ENCODE peak calls at places on chromosomes 6 and 20, in ten cellular contexts. One of them, this sample, is unnamed.
A peak's percentile ranks its signal among the peaks of the same experiment; 100 is the strongest.

GRCh38 chr6:124982669-124983068 is 20.4 kb downstream of the RNF217 start:
- DNase-seq in HFFc6: no peak
- DNase-seq in foreskin fibroblast: no peak
- DNase-seq in IMR-90: no peak
- DNase-seq in GM13977: no peak
- DNase-seq in H9: no peak
- DNase-seq in ascending aorta: no peak
- DNase-seq in epithelial cell of esophagus: peak; percentile 50
- DNase-seq in AG09319: no peak
- DNase-seq in heart left ventricle: no peak
- DNase-seq in this sample: no peak

GRCh38 chr20:13338999-13339411 is 117.9 kb downstream of the ISM1 start:
- DNase-seq in IMR-90: no peak
- DNase-seq in H9: no peak
- DNase-seq in GM13977: no peak
- DNase-seq in HFFc6: no peak
- DNase-seq in foreskin fibroblast: peak; percentile 37
- DNase-seq in ascending aorta: no peak
- DNase-seq in AG09319: no peak
- DNase-seq in epithelial cell of esophagus: no peak
- DNase-seq in heart left ventricle: no peak
- DNase-seq in this sample: no peak

GRCh38 chr20:32241807-32242206 is 34.1 kb downstream of the POFUT1 start:
- DNase-seq in GM13977: no peak
- DNase-seq in ascending aorta: no peak
- DNase-seq in epithelial cell of esophagus: no peak
- DNase-seq in H9: no peak
- DNase-seq in foreskin fibroblast: no peak
- DNase-seq in IMR-90: no peak
- DNase-seq in AG09319: no peak
- DNase-seq in heart left ventricle: no peak
- DNase-seq in HFFc6: no peak
- DNase-seq in this sample: no peak

GRCh38 chr6:94278146-94278545 is 858.8 kb upstream of the EPHA7 start:
- DNase-seq in heart left ventricle: no peak
- DNase-seq in ascending aorta: no peak
- DNase-seq in GM13977: no peak
- DNase-seq in epithelial cell of esophagus: no peak
- DNase-seq in HFFc6: no peak
- DNase-seq in IMR-90: no peak
- DNase-seq in AG09319: no peak
- DNase-seq in foreskin fibroblast: no peak
- DNase-seq in H9: no peak
- DNase-seq in this sample: no peak

GRCh38 chr6:72787521-72788031 is 165.7 kb downstream of the KCNQ5 start:
- DNase-seq in HFFc6: peak; percentile 88
- DNase-seq in foreskin fibroblast: peak; percentile 88
- DNase-seq in AG09319: peak; percentile 99
- DNase-seq in epithelial cell of esophagus: peak; percentile 99
- DNase-seq in GM13977: no peak
- DNase-seq in H9: peak; percentile 46
- DNase-seq in ascending aorta: no peak
- DNase-seq in IMR-90: peak; percentile 78
- DNase-seq in heart left ventricle: no peak
- DNase-seq in this sample: no peak

GRCh38 chr6:15487262-15487661 is 175.6 kb downstream of the DTNBP1 start:
- DNase-seq in GM13977: no peak
- DNase-seq in foreskin fibroblast: no peak
- DNase-seq in AG09319: no peak
- DNase-seq in ascending aorta: no peak
- DNase-seq in epithelial cell of esophagus: no peak
- DNase-seq in heart left ventricle: no peak
- DNase-seq in HFFc6: no peak
- DNase-seq in H9: peak; percentile 22
- DNase-seq in IMR-90: no peak
- DNase-seq in this sample: no peak

GRCh38 chr20:23268792-23269354 is 81.7 kb upstream of the NXT1 start:
- DNase-seq in ascending aorta: no peak
- DNase-seq in HFFc6: no peak
- DNase-seq in GM13977: no peak
- DNase-seq in foreskin fibroblast: no peak
- DNase-seq in H9: no peak
- DNase-seq in heart left ventricle: no peak
- DNase-seq in epithelial cell of esophagus: no peak
- DNase-seq in AG09319: no peak
- DNase-seq in IMR-90: no peak
- DNase-seq in this sample: no peak

GRCh38 chr20:642398-643174 is 10.4 kb downstream of the SRXN1 start:
- DNase-seq in IMR-90: no peak
- DNase-seq in heart left ventricle: peak; percentile 53
- DNase-seq in foreskin fibroblast: no peak
- DNase-seq in AG09319: no peak
- DNase-seq in HFFc6: no peak
- DNase-seq in H9: peak; percentile 82
- DNase-seq in GM13977: peak; percentile 44
- DNase-seq in ascending aorta: no peak
- DNase-seq in epithelial cell of esophagus: no peak
- DNase-seq in this sample: no peak

GRCh38 chr6:27280064-27280539 is 32.0 kb downstream of the POM121L2 start:
- DNase-seq in H9: peak; percentile 69
- DNase-seq in GM13977: peak; percentile 45
- DNase-seq in heart left ventricle: no peak
- DNase-seq in epithelial cell of esophagus: peak; percentile 63
- DNase-seq in foreskin fibroblast: peak; percentile 81
- DNase-seq in HFFc6: peak; percentile 65
- DNase-seq in ascending aorta: no peak
- DNase-seq in AG09319: no peak
- DNase-seq in IMR-90: peak; percentile 53
- DNase-seq in this sample: no peak

GRCh38 chr6:30744054-30744805 is at the start of gene IER3:
- DNase-seq in H9: peak; percentile 93
- DNase-seq in foreskin fibroblast: peak; percentile 93
- DNase-seq in AG09319: peak; percentile 79
- DNase-seq in HFFc6: peak; percentile 73
- DNase-seq in epithelial cell of esophagus: peak; percentile 98
- DNase-seq in GM13977: peak; percentile 81
- DNase-seq in IMR-90: peak; percentile 95
- DNase-seq in ascending aorta: no peak
- DNase-seq in heart left ventricle: peak; percentile 92
- DNase-seq in this sample: peak; percentile 80

GRCh38 chr6:50921968-50922367 is 103.3 kb downstream of the TFAP2B start:
- DNase-seq in GM13977: no peak
- DNase-seq in AG09319: no peak
- DNase-seq in HFFc6: no peak
- DNase-seq in foreskin fibroblast: no peak
- DNase-seq in H9: no peak
- DNase-seq in heart left ventricle: no peak
- DNase-seq in epithelial cell of esophagus: no peak
- DNase-seq in IMR-90: no peak
- DNase-seq in ascending aorta: no peak
- DNase-seq in this sample: no peak

GRCh38 chr6:160733045-160733646 is 31.1 kb downstream of the PLG start:
- DNase-seq in heart left ventricle: peak; percentile 35
- DNase-seq in GM13977: peak; percentile 34
- DNase-seq in foreskin fibroblast: peak; percentile 56
- DNase-seq in H9: peak; percentile 59
- DNase-seq in epithelial cell of esophagus: peak; percentile 72
- DNase-seq in IMR-90: peak; percentile 13
- DNase-seq in AG09319: peak; percentile 15
- DNase-seq in ascending aorta: no peak
- DNase-seq in HFFc6: peak; percentile 35
- DNase-seq in this sample: no peak

GRCh38 chr6:52551483-52552277 is 25.2 kb downstream of the TRAM2 start:
- DNase-seq in foreskin fibroblast: peak; percentile 89
- DNase-seq in IMR-90: peak; percentile 91
- DNase-seq in ascending aorta: no peak
- DNase-seq in H9: peak; percentile 67
- DNase-seq in heart left ventricle: peak; percentile 67
- DNase-seq in AG09319: no peak
- DNase-seq in GM13977: no peak
- DNase-seq in epithelial cell of esophagus: peak; percentile 74
- DNase-seq in HFFc6: peak; percentile 69
- DNase-seq in this sample: no peak

GRCh38 chr20:50916257-50916656 is 15.0 kb downstream of the ADNP start:
- DNase-seq in epithelial cell of esophagus: peak; percentile 91
- DNase-seq in heart left ventricle: no peak
- DNase-seq in HFFc6: peak; percentile 59
- DNase-seq in ascending aorta: no peak
- DNase-seq in IMR-90: peak; percentile 61
- DNase-seq in AG09319: no peak
- DNase-seq in GM13977: no peak
- DNase-seq in H9: no peak
- DNase-seq in foreskin fibroblast: peak; percentile 84
- DNase-seq in this sample: no peak

GRCh38 chr6:62707156-62707555 is 421.1 kb upstream of the KHDRBS2 start:
- DNase-seq in GM13977: no peak
- DNase-seq in IMR-90: no peak
- DNase-seq in H9: peak; percentile 49
- DNase-seq in HFFc6: no peak
- DNase-seq in ascending aorta: no peak
- DNase-seq in foreskin fibroblast: no peak
- DNase-seq in epithelial cell of esophagus: no peak
- DNase-seq in AG09319: no peak
- DNase-seq in heart left ventricle: no peak
- DNase-seq in this sample: no peak
- TF ChIP-seq CTCF in GM13977: no peak
- TF ChIP-seq CTCF in IMR-90: no peak
- TF ChIP-seq CTCF in H9: peak; percentile 54
- TF ChIP-seq CTCF in HFFc6: no peak
- TF ChIP-seq CTCF in ascending aorta: no peak
- TF ChIP-seq CTCF in foreskin fibroblast: no peak
- TF ChIP-seq CTCF in epithelial cell of esophagus: no peak
- TF ChIP-seq CTCF in AG09319: no peak
- TF ChIP-seq CTCF in heart left ventricle: no peak
- TF ChIP-seq CTCF in this sample: no peak

DNA sequence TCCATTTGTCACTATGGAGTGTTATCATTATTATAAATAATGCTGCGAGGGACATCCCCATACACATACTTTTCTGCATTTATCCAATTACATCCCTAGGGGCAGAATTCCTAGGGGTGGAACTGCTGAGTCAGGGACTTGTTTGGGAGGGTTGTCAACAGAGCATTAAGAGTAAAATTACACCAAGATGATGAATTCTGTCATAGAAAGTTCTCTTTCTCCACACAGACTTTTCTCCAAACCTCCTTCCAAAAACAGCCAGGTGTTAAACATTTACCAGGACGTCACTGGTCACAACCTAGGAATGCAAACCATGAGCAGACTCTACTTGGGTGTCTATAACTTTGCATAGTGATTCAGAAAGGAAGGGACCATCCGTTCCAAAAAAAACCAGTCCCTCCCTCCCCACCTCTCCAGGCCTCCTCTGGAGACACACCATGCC is 95.5 kb downstream of the PRND start:
- DNase-seq in IMR-90: no peak
- DNase-seq in epithelial cell of esophagus: peak; percentile 41
- DNase-seq in HFFc6: peak; percentile 7
- DNase-seq in H9: no peak
- DNase-seq in AG09319: peak; percentile 24
- DNase-seq in heart left ventricle: no peak
- DNase-seq in foreskin fibroblast: peak; percentile 31
- DNase-seq in ascending aorta: no peak
- DNase-seq in GM13977: no peak
- DNase-seq in this sample: no peak
- TF ChIP-seq CTCF in IMR-90: peak; percentile 14
- TF ChIP-seq CTCF in epithelial cell of esophagus: no peak
- TF ChIP-seq CTCF in HFFc6: peak; percentile 60
- TF ChIP-seq CTCF in H9: no peak
- TF ChIP-seq CTCF in AG09319: no peak
- TF ChIP-seq CTCF in heart left ventricle: no peak
- TF ChIP-seq CTCF in foreskin fibroblast: no peak
- TF ChIP-seq CTCF in ascending aorta: no peak
- TF ChIP-seq CTCF in GM13977: no peak
- TF ChIP-seq CTCF in this sample: no peak

DNA sequence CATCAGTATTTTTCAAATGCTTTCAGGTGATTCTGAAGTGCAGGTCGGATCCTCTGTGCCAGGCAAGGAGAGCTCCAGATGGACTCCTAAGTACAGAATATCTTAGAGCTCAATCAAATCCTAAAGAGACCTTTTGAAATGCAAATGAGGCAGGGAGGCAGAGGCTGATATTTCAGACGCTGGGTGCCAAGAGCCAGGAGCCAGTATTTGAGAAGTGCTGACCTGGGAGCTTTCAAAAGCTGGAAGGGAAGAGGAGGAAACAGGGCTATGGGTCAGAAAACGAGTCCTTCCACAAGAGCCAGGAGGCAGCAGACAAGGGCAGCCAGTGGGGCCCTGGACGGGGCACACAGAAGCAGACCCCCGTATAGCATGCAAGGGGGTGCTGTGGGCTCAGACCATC is 46.1 kb upstream of the DSN1 start:
- DNase-seq in heart left ventricle: no peak
- DNase-seq in foreskin fibroblast: no peak
- DNase-seq in HFFc6: no peak
- DNase-seq in ascending aorta: no peak
- DNase-seq in IMR-90: no peak
- DNase-seq in AG09319: no peak
- DNase-seq in epithelial cell of esophagus: no peak
- DNase-seq in GM13977: no peak
- DNase-seq in H9: no peak
- DNase-seq in this sample: no peak
- TF ChIP-seq CTCF in heart left ventricle: no peak
- TF ChIP-seq CTCF in foreskin fibroblast: no peak
- TF ChIP-seq CTCF in HFFc6: no peak
- TF ChIP-seq CTCF in ascending aorta: no peak
- TF ChIP-seq CTCF in IMR-90: no peak
- TF ChIP-seq CTCF in AG09319: no peak
- TF ChIP-seq CTCF in epithelial cell of esophagus: no peak
- TF ChIP-seq CTCF in GM13977: no peak
- TF ChIP-seq CTCF in H9: no peak
- TF ChIP-seq CTCF in this sample: no peak

GRCh38 chr6:112148103-112148502 is 60.7 kb downstream of the FAM229B start:
- DNase-seq in AG09319: no peak
- DNase-seq in IMR-90: no peak
- DNase-seq in HFFc6: no peak
- DNase-seq in heart left ventricle: no peak
- DNase-seq in GM13977: no peak
- DNase-seq in H9: no peak
- DNase-seq in ascending aorta: no peak
- DNase-seq in foreskin fibroblast: no peak
- DNase-seq in epithelial cell of esophagus: no peak
- DNase-seq in this sample: no peak

GRCh38 chr6:112153926-112154621 is 66.7 kb downstream of the FAM229B start:
- DNase-seq in IMR-90: peak; percentile 85
- DNase-seq in HFFc6: peak; percentile 52
- DNase-seq in heart left ventricle: no peak
- DNase-seq in AG09319: no peak
- DNase-seq in ascending aorta: no peak
- DNase-seq in GM13977: no peak
- DNase-seq in epithelial cell of esophagus: peak; percentile 65
- DNase-seq in foreskin fibroblast: peak; percentile 85
- DNase-seq in H9: no peak
- DNase-seq in this sample: no peak

GRCh38 chr6:112149236-112149635 is 61.8 kb downstream of the FAM229B start:
- DNase-seq in foreskin fibroblast: no peak
- DNase-seq in H9: no peak
- DNase-seq in AG09319: no peak
- DNase-seq in heart left ventricle: no peak
- DNase-seq in ascending aorta: no peak
- DNase-seq in GM13977: no peak
- DNase-seq in IMR-90: peak; percentile 3
- DNase-seq in HFFc6: no peak
- DNase-seq in epithelial cell of esophagus: no peak
- DNase-seq in this sample: no peak

GRCh38 chr6:112149719-112150263 is 62.4 kb downstream of the FAM229B start:
- DNase-seq in HFFc6: peak; percentile 62
- DNase-seq in AG09319: peak; percentile 96
- DNase-seq in heart left ventricle: no peak
- DNase-seq in GM13977: no peak
- DNase-seq in epithelial cell of esophagus: no peak
- DNase-seq in ascending aorta: no peak
- DNase-seq in foreskin fibroblast: peak; percentile 86
- DNase-seq in IMR-90: peak; percentile 83
- DNase-seq in H9: no peak
- DNase-seq in this sample: no peak

GRCh38 chr6:112150363-112150762 is 63.0 kb downstream of the FAM229B start:
- DNase-seq in IMR-90: peak; percentile 47
- DNase-seq in ascending aorta: no peak
- DNase-seq in GM13977: no peak
- DNase-seq in HFFc6: peak; percentile 30
- DNase-seq in AG09319: peak; percentile 37
- DNase-seq in epithelial cell of esophagus: peak; percentile 44
- DNase-seq in foreskin fibroblast: peak; percentile 80
- DNase-seq in heart left ventricle: peak; percentile 40
- DNase-seq in H9: no peak
- DNase-seq in this sample: no peak
- TF ChIP-seq CTCF in IMR-90: no peak
- TF ChIP-seq CTCF in ascending aorta: no peak
- TF ChIP-seq CTCF in GM13977: no peak
- TF ChIP-seq CTCF in HFFc6: no peak
- TF ChIP-seq CTCF in AG09319: peak; percentile 36
- TF ChIP-seq CTCF in epithelial cell of esophagus: peak; percentile 14
- TF ChIP-seq CTCF in foreskin fibroblast: no peak
- TF ChIP-seq CTCF in heart left ventricle: no peak
- TF ChIP-seq CTCF in H9: no peak
- TF ChIP-seq CTCF in this sample: no peak